ENCODE peak calls at places on chromosomes 7 and 10, in eight cellular contexts. E is GM06990; I is activated effector memory CD4-positive, alpha-beta T cell treated with Interleukin-2 at 50 U/mL for 16 hours; R is cerebellar cortex; F is kidney epithelial cell; N is endothelial cell; H is activated gamma-delta T cell; D is amygdala. Y is an unnamed sample.

GRCh38 chr10:59586407-59586891 is 123.2 kb downstream of the SLC16A9 start:
- DNase-seq in N (no peak), F (no peak), D (no peak), R (no peak), I (no peak), H (no peak), E (no peak), Y (no peak)

GRCh38 chr10:79019961-79020491 is 48.7 kb upstream of the ZMIZ1 start:
- DNase-seq in H (no peak), F (no peak), R (no peak), I (no peak), D (no peak), N (no peak), E (no peak), Y (peak)

GRCh38 chr10:48814933-48815332 is 124.7 kb downstream of the LRRC18 start:
- DNase-seq in R (no peak), D (no peak), E (no peak), N (no peak), H (no peak), F (no peak), I (no peak), Y (no peak)

GRCh38 chr10:25180801-25181200 is 6.0 kb downstream of the GPR158 start:
- DNase-seq in H (no peak), D (no peak), N (no peak), F (no peak), I (no peak), R (no peak), E (no peak), Y (no peak)

GRCh38 chr7:36604801-36605200 is 119.5 kb downstream of the AOAH start:
- DNase-seq in E (no peak), N (no peak), R (peak), D (no peak), F (peak), H (no peak), I (no peak), Y (no peak)

GRCh38 chr7:91082854-91083495 is 181.3 kb upstream of the FZD1 start:
- DNase-seq in F (no peak), H (no peak), E (no peak), D (no peak), N (no peak), R (peak), I (no peak), Y (no peak)

GRCh38 chr10:63390521-63390920 is 75.3 kb downstream of the JMJD1C start:
- DNase-seq in R (no peak), H (no peak), E (no peak), D (no peak), I (no peak), N (no peak), F (no peak), Y (no peak)

GRCh38 chr10:114768394-114768786 is 53.2 kb upstream of the FHIP2A start:
- DNase-seq in E (peak), R (no peak), D (no peak), I (no peak), N (peak), H (no peak), F (no peak), Y (peak)

GRCh38 chr7:51316666-51317581 is at the start of gene COBL:
- DNase-seq in R (peak), H (no peak), I (no peak), E (no peak), D (no peak), N (peak), F (no peak), Y (no peak)

GRCh38 chr10:98446121-98446655 is 547 bp downstream of the HPS1 start:
- DNase-seq in E (no peak), R (peak), N (peak), H (no peak), F (no peak), D (peak), I (no peak), Y (peak)

GRCh38 chr10:69465457-69466157 is 14.3 kb downstream of the TSPAN15 start:
- DNase-seq in F (no peak), D (no peak), N (no peak), H (no peak), E (no peak), I (peak), R (no peak), Y (no peak)

GRCh38 chr7:89623018-89623672 is 531.1 kb upstream of the STEAP1 start:
- DNase-seq in D (no peak), H (no peak), R (peak), F (peak), N (peak), I (no peak), E (no peak), Y (no peak)

GRCh38 chr7:144384555-144385245 is 18.8 kb downstream of the NOBOX start:
- DNase-seq in F (peak), R (no peak), H (no peak), E (peak), I (no peak), N (no peak), D (no peak), Y (peak)

GRCh38 chr7:54987772-54988171 is 31.0 kb upstream of the EGFR start:
- DNase-seq in I (no peak), N (no peak), R (no peak), D (no peak), F (no peak), H (no peak), E (no peak), Y (no peak)

GRCh38 chr7:123231060-123232000 is 31.6 kb upstream of the SLC13A1 start:
- DNase-seq in I (no peak), H (no peak), N (no peak), F (no peak), D (no peak), E (no peak), R (no peak), Y (no peak)

GRCh38 chr10:49578392-49578791 is 31.7 kb upstream of the SLC18A3 start:
- DNase-seq in E (no peak), F (no peak), D (no peak), H (no peak), N (no peak), R (no peak), I (no peak), Y (no peak)

GRCh38 chr10:27819781-27820531 is 74.3 kb upstream of the MKX start:
- DNase-seq in I (no peak), D (no peak), E (no peak), F (peak), R (no peak), H (no peak), N (no peak), Y (peak)

GRCh38 chr10:132139526-132139925 is 47.2 kb upstream of the DPYSL4 start:
- DNase-seq in R (no peak), F (no peak), H (no peak), E (no peak), I (no peak), D (no peak), N (no peak), Y (no peak)

GRCh38 chr7:111256391-111256790 is 165.5 kb downstream of the LRRN3 start:
- DNase-seq in I (no peak), F (no peak), H (no peak), E (no peak), D (no peak), N (no peak), R (no peak), Y (no peak)

GRCh38 chr7:55431898-55432297 is 66.8 kb downstream of the LANCL2 start:
- DNase-seq in N (no peak), H (no peak), D (no peak), F (no peak), E (no peak), R (no peak), I (no peak), Y (no peak)

GRCh38 chr7:30647589-30647988 is 34.7 kb downstream of the CRHR2 start:
- DNase-seq in D (no peak), E (no peak), N (no peak), F (no peak), H (no peak), I (no peak), R (no peak), Y (peak)

GRCh38 chr7:69659964-69660363 is 61.7 kb downstream of the AUTS2 start:
- DNase-seq in F (no peak), R (peak), N (no peak), I (no peak), D (no peak), E (no peak), H (no peak), Y (no peak)

GRCh38 chr10:98589691-98590090 is 143.0 kb upstream of the HPS1 start:
- DNase-seq in I (no peak), F (no peak), E (no peak), D (no peak), N (no peak), H (no peak), R (no peak), Y (no peak)

GRCh38 chr7:22851140-22851539 is 28.5 kb upstream of the TOMM7 start:
- DNase-seq in N (no peak), H (no peak), E (no peak), F (no peak), R (no peak), D (no peak), I (no peak), Y (no peak)

GRCh38 chr7:71145906-71146901 is 14.3 kb downstream of the GALNT17 start:
- DNase-seq in D (no peak), R (peak), F (no peak), I (no peak), E (no peak), H (no peak), N (no peak), Y (no peak)

GRCh38 chr10:28217848-28218247 is 85.0 kb downstream of the MPP7 start:
- DNase-seq in H (no peak), E (no peak), D (no peak), I (no peak), N (no peak), F (peak), R (no peak), Y (no peak)

GRCh38 chr7:126557271-126557670 is 695.5 kb downstream of the GRM8 start:
- DNase-seq in I (no peak), D (no peak), N (no peak), F (no peak), E (no peak), H (no peak), R (no peak), Y (no peak)

GRCh38 chr10:92574545-92575377 is 868 bp upstream of the IDE start:
- DNase-seq in R (no peak), F (no peak), E (no peak), N (no peak), H (no peak), D (no peak), I (no peak), Y (peak)

GRCh38 chr10:60114765-60115586 is 208.6 kb upstream of the CCDC6 start:
- DNase-seq in E (peak), F (peak), H (no peak), N (peak), D (no peak), R (peak), I (no peak), Y (peak)

GRCh38 chr7:45053941-45054340 is 34.8 kb downstream of the NACAD start:
- DNase-seq in R (no peak), F (no peak), N (no peak), I (no peak), E (no peak), D (no peak), H (no peak), Y (no peak)

GRCh38 chr10:82625497-82626151 is 750.6 kb downstream of the NRG3 start:
- DNase-seq in D (no peak), I (no peak), F (no peak), H (no peak), R (no peak), N (no peak), E (no peak), Y (no peak)

GRCh38 chr10:124025638-124026336 is 67.6 kb downstream of the CHST15 start:
- DNase-seq in R (peak), F (no peak), E (no peak), N (peak), H (no peak), D (no peak), I (no peak), Y (peak)

GRCh38 chr7:84647797-84648762 is 453.5 kb upstream of the SEMA3A start:
- DNase-seq in R (no peak), I (no peak), H (no peak), D (no peak), F (no peak), E (no peak), N (no peak), Y (peak)

GRCh38 chr10:98539578-98539977 is 92.8 kb upstream of the HPS1 start:
- DNase-seq in I (no peak), D (no peak), H (no peak), E (no peak), N (no peak), R (no peak), F (no peak), Y (no peak)

GRCh38 chr10:49512121-49512809 is 26.7 kb downstream of the ERCC6 start:
- DNase-seq in R (peak), N (no peak), F (no peak), I (no peak), E (peak), D (no peak), H (no peak), Y (no peak)

GRCh38 chr7:156034397-156034796 is 222.1 kb upstream of the SHH start:
- DNase-seq in I (no peak), F (no peak), D (no peak), R (no peak), N (no peak), E (no peak), H (no peak), Y (no peak)

GRCh38 chr10:110403593-110403992 is 94.1 kb upstream of the DUSP5 start:
- DNase-seq in F (no peak), N (no peak), H (no peak), I (no peak), E (no peak), R (no peak), D (no peak), Y (no peak)